ENCODE peak calls at places on chromosomes 16 and 17, in seven cellular contexts. M is fibroblast of lung, V is DND-41, Z is PC-9, U is neural progenitor cell, S is endothelial cell of umbilical vein, N is HCT116. E is an unnamed sample.

GRCh38 chr17:80245566-80246265 is 14.9 kb upstream of the RNF213 start:
- DNase-seq in V (no peak), Z (no peak), S (no peak), U (no peak), M (no peak), N (no peak), E (no peak)

GRCh38 chr16:56066617-56067016 is 124.7 kb upstream of the GNAO1 start:
- DNase-seq in Z (no peak), M (no peak), V (no peak), U (no peak), N (no peak), S (no peak), E (no peak)

GRCh38 chr16:64654137-64654652 is 467.7 kb downstream of the CDH11 start:
- DNase-seq in N (no peak), S (no peak), M (peak; percentile 81), Z (no peak), V (no peak), U (no peak), E (no peak)

GRCh38 chr16:65908568-65908967 is 457.9 kb upstream of the CDH5 start:
- DNase-seq in N (no peak), V (no peak), S (no peak), M (no peak), U (peak; percentile 94), Z (no peak), E (no peak)

GRCh38 chr17:57256708-57257112 is 387 bp downstream of the MSI2 start:
- DNase-seq in N (no peak), M (peak; percentile 23), Z (no peak), S (peak; percentile 33), U (peak; percentile 52), V (peak; percentile 69), E (peak; percentile 32)

GRCh38 chr17:78412403-78412802 is 34.0 kb downstream of the PGS1 start:
- DNase-seq in S (no peak), M (peak; percentile 22), U (peak; percentile 31), N (no peak), V (no peak), Z (no peak), E (no peak)

GRCh38 chr16:12392585-12393089 is 411.1 kb downstream of the CPPED1 start:
- DNase-seq in U (no peak), V (no peak), N (no peak), M (no peak), S (no peak), Z (no peak), E (no peak)

GRCh38 chr16:1974157-1975070 is 2.6 kb downstream of the TBL3 start:
- DNase-seq in N (no peak), Z (no peak), V (no peak), S (no peak), U (no peak), M (no peak), E (no peak)

GRCh38 chr16:87407511-87408112 is 15.5 kb downstream of the MAP1LC3B start:
- DNase-seq in U (no peak), S (peak; percentile 95), M (peak; percentile 85), Z (peak; percentile 83), N (peak; percentile 100), V (no peak), E (peak; percentile 84)

GRCh38 chr16:10976663-10977062 is 32.3 kb downstream of the CLEC16A start:
- DNase-seq in M (no peak), U (no peak), V (no peak), Z (no peak), N (no peak), S (no peak), E (no peak)

GRCh38 chr17:62793919-62794665 is 14.0 kb downstream of the MARCHF10 start:
- DNase-seq in U (no peak), S (no peak), V (no peak), N (no peak), M (no peak), Z (no peak), E (no peak)

GRCh38 chr17:82127704-82128103 is 29.7 kb upstream of the FASN start:
- DNase-seq in M (no peak), N (no peak), U (no peak), S (no peak), V (no peak), Z (no peak), E (no peak)

GRCh38 chr16:85428899-85429775 is 184.0 kb upstream of the GSE1 start:
- DNase-seq in Z (no peak), S (no peak), V (peak; percentile 4), M (no peak), N (no peak), U (no peak), E (no peak)

GRCh38 chr17:67800495-67800928 is 24.8 kb upstream of the BPTF start:
- DNase-seq in V (peak; percentile 23), U (peak; percentile 83), S (peak; percentile 85), M (peak; percentile 61), Z (peak; percentile 59), N (peak; percentile 83), E (peak; percentile 73)

GRCh38 chr16:78496189-78496588 is 396.7 kb downstream of the WWOX start:
- DNase-seq in Z (no peak), V (no peak), U (no peak), S (no peak), M (no peak), N (no peak), E (no peak)

GRCh38 chr17:57120814-57121213 is 35.8 kb downstream of the AKAP1 start:
- DNase-seq in M (no peak), Z (no peak), U (no peak), V (no peak), N (no peak), S (no peak), E (no peak)

GRCh38 chr17:73156887-73157870 is 7.6 kb upstream of the SSTR2 start:
- DNase-seq in N (no peak), S (no peak), M (no peak), V (no peak), U (peak; percentile 57), Z (no peak), E (no peak)

GRCh38 chr17:61386251-61386650 is 13.4 kb upstream of the TBX2 start:
- DNase-seq in S (no peak), M (no peak), N (no peak), V (no peak), Z (no peak), U (no peak), E (no peak)

GRCh38 chr17:39813631-39814030 is 50.5 kb downstream of the IKZF3 start:
- DNase-seq in V (peak; percentile 77), U (no peak), S (no peak), Z (no peak), N (no peak), M (no peak), E (no peak)

GRCh38 chr17:80698297-80698696 is 153.7 kb downstream of the RPTOR start:
- DNase-seq in N (no peak), U (peak; percentile 24), M (no peak), S (no peak), Z (no peak), V (no peak), E (no peak)

DNA sequence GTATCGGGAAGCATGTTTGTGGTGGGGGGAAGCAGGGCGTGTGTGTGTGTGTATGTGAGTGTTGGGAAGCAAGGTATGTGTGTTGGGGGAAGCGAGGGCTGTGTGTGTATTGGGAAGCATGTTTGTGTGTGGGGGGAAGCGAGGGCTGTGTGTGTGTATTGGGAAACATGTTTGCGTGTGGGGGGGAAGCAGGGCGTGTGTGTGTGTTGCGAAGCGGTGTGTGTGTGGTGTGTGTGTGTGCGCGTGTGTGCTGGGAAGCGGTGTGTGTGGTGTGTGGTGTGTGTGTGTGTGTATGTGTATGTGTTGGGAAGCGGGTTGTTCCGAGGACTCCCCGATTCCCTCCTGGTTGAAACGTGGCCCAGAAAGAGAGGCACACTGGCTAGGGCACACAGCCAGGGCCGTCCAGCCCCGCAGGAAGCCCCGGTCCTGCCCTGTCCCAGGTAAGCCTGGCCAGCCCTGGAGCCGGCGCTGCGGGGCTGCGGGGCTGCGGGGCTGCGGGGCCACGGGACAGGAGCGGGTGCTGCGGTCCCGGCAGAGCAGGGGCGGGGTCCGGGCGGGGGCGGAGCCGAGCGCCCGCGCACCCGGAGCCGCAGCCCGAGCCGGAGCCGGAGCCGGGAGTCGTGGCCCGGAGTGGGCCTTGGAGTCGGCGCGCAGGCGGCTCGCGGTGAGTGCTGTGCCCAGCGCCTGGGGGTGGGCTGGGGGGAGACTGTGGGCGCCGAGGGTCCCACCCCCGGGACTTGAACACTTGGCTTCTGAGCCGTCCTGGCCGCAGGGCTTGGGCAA is at the start of gene NOD2:
- DNase-seq in N (no peak), M (no peak), S (no peak), V (no peak), Z (no peak), U (peak; percentile 63), E (peak; percentile 34)
- H2AFZ ChIP-seq in N (peak within 1 kb of the TSS; percentile 26), M (no peak within 1 kb of the TSS), S (peak within 1 kb of the TSS; percentile 24), V (no peak within 1 kb of the TSS), Z (no peak within 1 kb of the TSS), U (peak within 1 kb of the TSS; percentile 80), E (peak within 1 kb of the TSS; percentile 70)

DNA sequence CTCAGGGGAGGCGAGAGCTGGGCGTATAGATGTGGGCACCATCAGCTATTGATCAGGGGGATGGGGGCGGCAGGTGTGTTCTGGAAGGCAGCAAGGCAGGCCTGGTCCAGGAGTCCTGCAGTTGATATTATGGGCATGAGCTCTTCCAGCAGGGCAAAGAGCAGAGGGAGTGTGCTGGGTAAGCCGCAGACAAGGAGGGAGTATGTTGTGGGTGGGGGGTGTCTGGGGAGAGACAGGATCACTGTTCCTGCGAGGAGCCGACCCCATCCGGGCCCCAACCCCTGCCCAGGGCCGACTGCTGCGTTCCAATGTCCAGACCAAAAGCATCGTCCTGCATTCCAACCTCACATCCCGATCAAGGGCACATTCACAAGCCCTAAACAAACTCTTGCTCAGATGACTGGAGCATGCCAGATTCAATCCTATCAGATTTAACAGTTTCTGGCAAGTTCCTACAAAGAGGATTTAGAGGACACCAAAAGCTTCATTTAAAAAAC is 9.2 kb downstream of the MXRA7 start:
- DNase-seq in Z (no peak), N (no peak), V (no peak), M (no peak), S (no peak), U (peak; percentile 24), E (no peak)
- H3K4me2 ChIP-seq in Z (no peak overlapping the region), N (no peak overlapping the region), V (no peak overlapping the region), M (peak overlapping the region; percentile 94), S (no peak overlapping the region), U (peak overlapping the region; percentile 62), E (no peak overlapping the region)

GRCh38 chr17:2372180-2372579 is 28.7 kb downstream of the MNT start:
- DNase-seq in N (no peak), U (no peak), M (no peak), V (no peak), S (no peak), Z (no peak), E (no peak)
- TF ChIP-seq CTCF in N (no peak), U (no peak), M (no peak), V (no peak), S (no peak), Z (no peak), E (no peak)

GRCh38 chr17:48631693-48632578 is 5.8 kb upstream of the HOXB9 start:
- DNase-seq in M (no peak), V (no peak), U (no peak), S (no peak), Z (no peak), N (no peak), E (no peak)

GRCh38 chr17:48634446-48635208 is 8.5 kb upstream of the HOXB9 start:
- DNase-seq in V (no peak), U (peak; percentile 1), Z (no peak), N (no peak), S (no peak), M (no peak), E (no peak)

GRCh38 chr17:48632579-48633265 is 6.6 kb upstream of the HOXB9 start:
- DNase-seq in S (no peak), V (no peak), N (no peak), M (no peak), Z (no peak), U (no peak), E (no peak)

GRCh38 chr17:48630925-48631692 is 5.0 kb upstream of the HOXB9 start:
- DNase-seq in M (no peak), V (no peak), N (no peak), Z (no peak), S (no peak), U (no peak), E (no peak)

GRCh38 chr17:48633266-48633816 is 7.2 kb upstream of the HOXB9 start:
- DNase-seq in Z (no peak), M (no peak), U (no peak), S (no peak), N (no peak), V (no peak), E (no peak)
- H2AFZ ChIP-seq in Z (no peak overlapping the region), M (no peak overlapping the region), U (no peak overlapping the region), S (no peak overlapping the region), N (no peak overlapping the region), V (no peak overlapping the region), E (no peak overlapping the region)